ENCODE peak calls at places on chromosomes 2 and 18, in ten cellular contexts. One of them, this sample, is unnamed.

GRCh38 chr2:79223539-79223938 is 64.0 kb upstream of the REG3A start:
- DNase-seq in HCT116: no peak
- DNase-seq in tibial artery: no peak
- DNase-seq in body of pancreas: no peak
- DNase-seq in suprapubic skin: no peak
- DNase-seq in left lung: no peak
- DNase-seq in brain microvascular endothelial cell: no peak
- DNase-seq in thoracic aorta: no peak
- DNase-seq in osteoblast: no peak
- DNase-seq in right atrium auricular region: no peak
- DNase-seq in this sample: no peak

GRCh38 chr2:26631815-26632214 is 9.4 kb downstream of the CIB4 start:
- DNase-seq in thoracic aorta: no peak
- DNase-seq in brain microvascular endothelial cell: no peak
- DNase-seq in osteoblast: no peak
- DNase-seq in suprapubic skin: no peak
- DNase-seq in right atrium auricular region: no peak
- DNase-seq in left lung: no peak
- DNase-seq in tibial artery: peak; percentile 3
- DNase-seq in body of pancreas: no peak
- DNase-seq in HCT116: no peak
- DNase-seq in this sample: no peak

GRCh38 chr18:604771-605170 is 8.0 kb downstream of the CLUL1 start:
- DNase-seq in HCT116: no peak
- DNase-seq in right atrium auricular region: no peak
- DNase-seq in left lung: no peak
- DNase-seq in brain microvascular endothelial cell: no peak
- DNase-seq in osteoblast: no peak
- DNase-seq in body of pancreas: no peak
- DNase-seq in suprapubic skin: no peak
- DNase-seq in tibial artery: no peak
- DNase-seq in thoracic aorta: no peak
- DNase-seq in this sample: no peak

GRCh38 chr2:73359915-73360697 is 25.5 kb upstream of the ALMS1 start:
- DNase-seq in left lung: no peak
- DNase-seq in tibial artery: no peak
- DNase-seq in thoracic aorta: no peak
- DNase-seq in right atrium auricular region: no peak
- DNase-seq in HCT116: no peak
- DNase-seq in suprapubic skin: no peak
- DNase-seq in body of pancreas: no peak
- DNase-seq in brain microvascular endothelial cell: no peak
- DNase-seq in osteoblast: no peak
- DNase-seq in this sample: no peak

GRCh38 chr2:223929575-223930001 is 15.5 kb downstream of the WDFY1 start:
- DNase-seq in thoracic aorta: no peak
- DNase-seq in left lung: no peak
- DNase-seq in suprapubic skin: no peak
- DNase-seq in brain microvascular endothelial cell: no peak
- DNase-seq in HCT116: no peak
- DNase-seq in body of pancreas: no peak
- DNase-seq in tibial artery: no peak
- DNase-seq in osteoblast: no peak
- DNase-seq in right atrium auricular region: no peak
- DNase-seq in this sample: no peak

GRCh38 chr2:238439093-238439849 is 12.5 kb downstream of the ASB1 start:
- DNase-seq in right atrium auricular region: peak; percentile 81
- DNase-seq in left lung: no peak
- DNase-seq in tibial artery: no peak
- DNase-seq in brain microvascular endothelial cell: peak; percentile 98
- DNase-seq in osteoblast: peak; percentile 96
- DNase-seq in HCT116: peak; percentile 97
- DNase-seq in suprapubic skin: peak; percentile 76
- DNase-seq in thoracic aorta: peak; percentile 45
- DNase-seq in body of pancreas: no peak
- DNase-seq in this sample: peak; percentile 95

GRCh38 chr2:26848336-26849055 is 564 bp downstream of the DPYSL5 start:
- DNase-seq in HCT116: no peak
- DNase-seq in osteoblast: peak; percentile 90
- DNase-seq in body of pancreas: no peak
- DNase-seq in tibial artery: no peak
- DNase-seq in thoracic aorta: no peak
- DNase-seq in brain microvascular endothelial cell: no peak
- DNase-seq in right atrium auricular region: no peak
- DNase-seq in suprapubic skin: no peak
- DNase-seq in left lung: no peak
- DNase-seq in this sample: no peak

GRCh38 chr2:47486858-47487497 is 84.0 kb downstream of the MSH2 start:
- DNase-seq in HCT116: no peak
- DNase-seq in thoracic aorta: no peak
- DNase-seq in right atrium auricular region: no peak
- DNase-seq in left lung: no peak
- DNase-seq in osteoblast: no peak
- DNase-seq in suprapubic skin: no peak
- DNase-seq in brain microvascular endothelial cell: no peak
- DNase-seq in tibial artery: no peak
- DNase-seq in body of pancreas: no peak
- DNase-seq in this sample: no peak

GRCh38 chr18:32930695-32931301 is 158.0 kb upstream of the KLHL14 start:
- DNase-seq in brain microvascular endothelial cell: no peak
- DNase-seq in suprapubic skin: no peak
- DNase-seq in right atrium auricular region: no peak
- DNase-seq in HCT116: peak; percentile 2
- DNase-seq in tibial artery: no peak
- DNase-seq in body of pancreas: no peak
- DNase-seq in left lung: no peak
- DNase-seq in osteoblast: no peak
- DNase-seq in thoracic aorta: no peak
- DNase-seq in this sample: no peak

GRCh38 chr2:234257859-234258561 is 207.5 kb downstream of the SPP2 start:
- DNase-seq in thoracic aorta: no peak
- DNase-seq in right atrium auricular region: no peak
- DNase-seq in body of pancreas: peak; percentile 74
- DNase-seq in tibial artery: peak; percentile 41
- DNase-seq in HCT116: peak; percentile 92
- DNase-seq in left lung: no peak
- DNase-seq in suprapubic skin: peak; percentile 81
- DNase-seq in brain microvascular endothelial cell: peak; percentile 99
- DNase-seq in osteoblast: peak; percentile 97
- DNase-seq in this sample: peak; percentile 99

GRCh38 chr2:40367652-40368051 is 84.2 kb downstream of the SLC8A1 start:
- DNase-seq in tibial artery: no peak
- DNase-seq in HCT116: no peak
- DNase-seq in body of pancreas: no peak
- DNase-seq in right atrium auricular region: no peak
- DNase-seq in brain microvascular endothelial cell: peak; percentile 89
- DNase-seq in left lung: no peak
- DNase-seq in suprapubic skin: no peak
- DNase-seq in thoracic aorta: no peak
- DNase-seq in osteoblast: no peak
- DNase-seq in this sample: no peak

GRCh38 chr2:139271879-139272278 is 491.7 kb upstream of the NXPH2 start:
- DNase-seq in tibial artery: no peak
- DNase-seq in brain microvascular endothelial cell: no peak
- DNase-seq in suprapubic skin: no peak
- DNase-seq in right atrium auricular region: no peak
- DNase-seq in left lung: no peak
- DNase-seq in osteoblast: no peak
- DNase-seq in HCT116: no peak
- DNase-seq in body of pancreas: no peak
- DNase-seq in thoracic aorta: no peak
- DNase-seq in this sample: no peak

GRCh38 chr2:9225806-9226205 is 19.2 kb downstream of the ASAP2 start:
- DNase-seq in brain microvascular endothelial cell: no peak
- DNase-seq in thoracic aorta: no peak
- DNase-seq in HCT116: no peak
- DNase-seq in left lung: peak; percentile 29
- DNase-seq in suprapubic skin: no peak
- DNase-seq in body of pancreas: no peak
- DNase-seq in right atrium auricular region: peak; percentile 54
- DNase-seq in osteoblast: no peak
- DNase-seq in tibial artery: no peak
- DNase-seq in this sample: no peak

GRCh38 chr2:188360485-188361263 is 69.0 kb downstream of the GULP1 start:
- DNase-seq in body of pancreas: no peak
- DNase-seq in osteoblast: no peak
- DNase-seq in tibial artery: no peak
- DNase-seq in left lung: no peak
- DNase-seq in suprapubic skin: no peak
- DNase-seq in HCT116: no peak
- DNase-seq in thoracic aorta: no peak
- DNase-seq in right atrium auricular region: no peak
- DNase-seq in brain microvascular endothelial cell: no peak
- DNase-seq in this sample: no peak

GRCh38 chr2:96249654-96250053 is 16.1 kb downstream of the TMEM127 start:
- DNase-seq in thoracic aorta: no peak
- DNase-seq in right atrium auricular region: no peak
- DNase-seq in tibial artery: no peak
- DNase-seq in suprapubic skin: no peak
- DNase-seq in body of pancreas: no peak
- DNase-seq in left lung: no peak
- DNase-seq in osteoblast: peak; percentile 89
- DNase-seq in brain microvascular endothelial cell: no peak
- DNase-seq in HCT116: no peak
- DNase-seq in this sample: no peak

GRCh38 chr2:28958689-28959088 is 22.4 kb upstream of the TOGARAM2 start:
- DNase-seq in left lung: no peak
- DNase-seq in osteoblast: peak; percentile 89
- DNase-seq in body of pancreas: peak; percentile 64
- DNase-seq in thoracic aorta: no peak
- DNase-seq in brain microvascular endothelial cell: peak; percentile 69
- DNase-seq in suprapubic skin: no peak
- DNase-seq in tibial artery: peak; percentile 48
- DNase-seq in right atrium auricular region: peak; percentile 72
- DNase-seq in HCT116: peak; percentile 37
- DNase-seq in this sample: no peak
- H3K4me3 ChIP-seq in left lung: no peak overlapping the region
- H3K4me3 ChIP-seq in osteoblast: peak overlapping the region; percentile 18
- H3K4me3 ChIP-seq in body of pancreas: no peak overlapping the region
- H3K4me3 ChIP-seq in thoracic aorta: no peak overlapping the region
- H3K4me3 ChIP-seq in brain microvascular endothelial cell: no peak overlapping the region
- H3K4me3 ChIP-seq in suprapubic skin: no peak overlapping the region
- H3K4me3 ChIP-seq in tibial artery: no peak overlapping the region
- H3K4me3 ChIP-seq in right atrium auricular region: no peak overlapping the region
- H3K4me3 ChIP-seq in HCT116: no peak overlapping the region
- H3K4me3 ChIP-seq in this sample: no peak overlapping the region

DNA sequence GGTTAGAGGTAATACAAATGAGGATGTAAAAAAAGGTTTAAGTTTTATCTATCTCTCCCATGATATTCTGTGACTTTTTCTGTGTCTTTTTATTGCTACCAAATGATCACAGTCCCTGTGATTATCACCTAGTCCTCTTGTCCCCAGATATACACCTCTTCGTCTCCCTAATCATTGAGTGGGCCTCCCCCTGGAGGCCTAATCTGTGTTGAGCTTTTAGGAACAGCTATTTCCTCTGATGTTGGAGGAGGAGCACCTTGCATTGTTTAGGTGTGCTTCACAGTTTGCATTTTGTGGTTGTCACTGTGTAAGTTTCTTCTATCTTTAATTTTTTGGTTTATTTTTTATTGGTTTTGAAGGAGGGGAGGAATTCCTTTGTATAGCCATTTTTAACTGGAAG is 33.3 kb downstream of the CCDC85A start:
- DNase-seq in body of pancreas: no peak
- DNase-seq in osteoblast: no peak
- DNase-seq in brain microvascular endothelial cell: no peak
- DNase-seq in suprapubic skin: no peak
- DNase-seq in thoracic aorta: no peak
- DNase-seq in HCT116: no peak
- DNase-seq in left lung: no peak
- DNase-seq in right atrium auricular region: no peak
- DNase-seq in tibial artery: no peak
- DNase-seq in this sample: no peak
- TF ChIP-seq CTCF in body of pancreas: no peak
- TF ChIP-seq CTCF in osteoblast: no peak
- TF ChIP-seq CTCF in brain microvascular endothelial cell: no peak
- TF ChIP-seq CTCF in suprapubic skin: no peak
- TF ChIP-seq CTCF in thoracic aorta: no peak
- TF ChIP-seq CTCF in HCT116: peak; percentile 31
- TF ChIP-seq CTCF in left lung: no peak
- TF ChIP-seq CTCF in right atrium auricular region: no peak
- TF ChIP-seq CTCF in tibial artery: no peak
- TF ChIP-seq CTCF in this sample: no peak

DNA sequence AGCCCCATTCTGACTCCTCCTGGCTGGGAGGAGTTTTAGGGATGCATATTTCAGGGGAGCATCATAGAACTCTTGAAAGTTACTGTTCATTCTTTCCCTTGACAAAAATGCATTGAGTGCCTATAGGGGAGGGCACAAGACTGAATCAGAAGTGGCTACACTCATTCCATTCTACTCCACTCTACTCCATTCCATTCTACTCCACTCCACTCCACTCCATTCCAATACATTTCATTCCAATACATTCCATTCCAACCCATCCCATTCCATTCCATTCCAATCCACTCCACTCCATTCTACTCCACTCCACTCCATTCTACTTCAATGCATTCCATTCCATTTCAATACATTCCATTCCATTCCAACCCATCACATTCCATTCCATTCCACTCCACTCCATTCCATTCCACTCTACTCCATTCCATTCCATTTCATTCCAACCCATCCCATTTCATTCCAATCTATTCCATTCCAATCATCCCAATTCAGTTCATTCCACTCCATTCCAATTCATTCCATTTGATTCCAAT is 110.8 kb downstream of the LOXHD1 start:
- DNase-seq in right atrium auricular region: no peak
- DNase-seq in thoracic aorta: no peak
- DNase-seq in body of pancreas: no peak
- DNase-seq in left lung: no peak
- DNase-seq in tibial artery: no peak
- DNase-seq in HCT116: no peak
- DNase-seq in osteoblast: no peak
- DNase-seq in brain microvascular endothelial cell: no peak
- DNase-seq in suprapubic skin: no peak
- DNase-seq in this sample: no peak
- H3K36me3 ChIP-seq in right atrium auricular region: no peaks in the 10 kb centered on the region
- H3K36me3 ChIP-seq in thoracic aorta: no peaks in the 10 kb centered on the region
- H3K36me3 ChIP-seq in body of pancreas: no peaks in the 10 kb centered on the region
- H3K36me3 ChIP-seq in left lung: no peaks in the 10 kb centered on the region
- H3K36me3 ChIP-seq in tibial artery: no peaks in the 10 kb centered on the region
- H3K36me3 ChIP-seq in HCT116: no peaks in the 10 kb centered on the region
- H3K36me3 ChIP-seq in osteoblast: no peaks in the 10 kb centered on the region
- H3K36me3 ChIP-seq in brain microvascular endothelial cell: no peaks in the 10 kb centered on the region
- H3K36me3 ChIP-seq in suprapubic skin: no peaks in the 10 kb centered on the region
- H3K36me3 ChIP-seq in this sample: no peaks in the 10 kb centered on the region

DNA sequence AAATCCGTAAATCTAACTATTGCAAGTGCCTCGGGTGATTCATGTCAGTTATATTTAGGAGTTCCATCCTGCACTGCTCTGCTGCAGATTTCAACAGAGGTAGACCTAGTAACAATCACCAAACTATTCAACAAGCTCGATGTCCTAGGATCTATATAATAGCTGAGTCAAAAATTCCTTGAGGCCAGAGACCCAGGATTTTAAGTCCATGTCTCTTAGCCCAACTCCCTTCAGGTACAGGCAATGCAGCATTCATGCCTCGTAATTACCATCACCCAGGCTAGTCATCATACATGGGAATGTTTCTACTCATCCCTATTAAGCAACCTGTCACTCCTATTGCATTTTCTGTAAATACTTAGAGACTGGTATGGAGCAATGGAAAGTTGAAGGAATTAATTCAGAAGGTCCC is 729 bp downstream of the TM4SF20 start:
- DNase-seq in tibial artery: no peak
- DNase-seq in left lung: no peak
- DNase-seq in HCT116: no peak
- DNase-seq in thoracic aorta: no peak
- DNase-seq in right atrium auricular region: no peak
- DNase-seq in brain microvascular endothelial cell: no peak
- DNase-seq in osteoblast: peak; percentile 73
- DNase-seq in body of pancreas: no peak
- DNase-seq in suprapubic skin: no peak
- DNase-seq in this sample: no peak
- H3K4me3 ChIP-seq in tibial artery: no peak overlapping the region
- H3K4me3 ChIP-seq in left lung: no peak overlapping the region
- H3K4me3 ChIP-seq in HCT116: no peak overlapping the region
- H3K4me3 ChIP-seq in thoracic aorta: no peak overlapping the region
- H3K4me3 ChIP-seq in right atrium auricular region: no peak overlapping the region
- H3K4me3 ChIP-seq in brain microvascular endothelial cell: no peak overlapping the region
- H3K4me3 ChIP-seq in osteoblast: no peak overlapping the region
- H3K4me3 ChIP-seq in body of pancreas: no peak overlapping the region
- H3K4me3 ChIP-seq in suprapubic skin: no peak overlapping the region
- H3K4me3 ChIP-seq in this sample: no peak overlapping the region

This sample was measured in kidney epithelial cell.